ENCODE peak calls at places on chromosomes 7 and 10, in nine cellular contexts. C is brain microvascular endothelial cell; N is natural killer cell treated with Interleukin-12 subunit alpha and Interleukin-12 subunit beta and Interleukin-15 and Interleukin-18, amount 100 ng/mL, for 72 hours; P is globus pallidus; W is GM19239; K is H54; H is NCI-H1092 treated with DMSO at 0.1 percent for 48 hours; D is HuH-7.5; U is right lobe of liver. Q is an unnamed sample.

GRCh38 chr7:119706608-119707007 is 566.4 kb upstream of the KCND2 start:
- DNase-seq in U (no peak), P (no peak), D (no peak), K (no peak), C (no peak), H (no peak), N (no peak), W (no peak), Q (no peak)

GRCh38 chr10:25245171-25245570 is 70.4 kb downstream of the GPR158 start:
- DNase-seq in U (no peak), W (no peak), C (no peak), P (no peak), N (no peak), D (no peak), K (no peak), H (no peak), Q (no peak)

GRCh38 chr7:43700059-43700501 is 29.2 kb downstream of the COA1 start:
- DNase-seq in K (no peak), D (no peak), N (no peak), P (peak; percentile 74), U (no peak), C (no peak), H (peak; percentile 51), W (peak; percentile 22), Q (peak; percentile 40)

GRCh38 chr10:19412531-19412930 is 363.9 kb downstream of the MALRD1 start:
- DNase-seq in W (no peak), P (peak; percentile 24), U (no peak), D (no peak), N (no peak), H (no peak), K (no peak), C (peak; percentile 34), Q (peak; percentile 5)

GRCh38 chr10:101506829-101507228 is 81.2 kb downstream of the POLL start:
- DNase-seq in C (no peak), W (no peak), K (no peak), D (no peak), H (no peak), N (no peak), U (no peak), P (no peak), Q (no peak)

GRCh38 chr7:122143376-122143750 is 686 bp downstream of the AASS start:
- DNase-seq in W (no peak), P (peak; percentile 27), K (no peak), C (peak; percentile 9), N (no peak), U (no peak), D (peak; percentile 9), H (no peak), Q (no peak)

GRCh38 chr10:22824984-22825383 is 102.9 kb upstream of the ARMC3 start:
- DNase-seq in P (no peak), D (no peak), H (no peak), C (peak; percentile 63), K (peak; percentile 40), U (no peak), N (no peak), W (no peak), Q (no peak)

GRCh38 chr10:49615213-49615612 is 1.4 kb downstream of the CHAT start:
- DNase-seq in D (no peak), W (no peak), N (no peak), U (peak; percentile 29), C (no peak), H (no peak), P (no peak), K (no peak), Q (no peak)

GRCh38 chr7:2760098-2760889 is 72.3 kb downstream of the AMZ1 start:
- DNase-seq in H (peak; percentile 77), K (peak; percentile 74), W (no peak), U (no peak), C (peak; percentile 53), D (peak; percentile 67), N (no peak), P (peak; percentile 46), Q (no peak)

GRCh38 chr7:157650801-157651200 is 314.0 kb downstream of the DNAJB6 start:
- DNase-seq in D (no peak), P (no peak), K (no peak), H (no peak), C (no peak), W (no peak), N (peak; percentile 29), U (no peak), Q (no peak)

GRCh38 chr7:68697821-68698280 is 900.4 kb upstream of the AUTS2 start:
- DNase-seq in C (no peak), D (no peak), N (no peak), K (no peak), U (no peak), W (no peak), P (no peak), H (no peak), Q (peak; percentile 73)

GRCh38 chr10:97628228-97628627 is 5.1 kb downstream of the MORN4 start:
- DNase-seq in N (no peak), P (no peak), W (no peak), H (no peak), K (no peak), U (no peak), D (no peak), C (no peak), Q (no peak)

GRCh38 chr10:49611166-49611814 is 1.2 kb downstream of the SLC18A3 start:
- DNase-seq in D (no peak), W (no peak), C (no peak), N (no peak), H (no peak), U (peak; percentile 48), P (no peak), K (no peak), Q (no peak)

GRCh38 chr10:34091796-34092195 is 723.3 kb downstream of the PARD3 start:
- DNase-seq in U (no peak), H (no peak), P (no peak), D (no peak), N (no peak), K (no peak), W (no peak), C (no peak), Q (no peak)

GRCh38 chr10:64115913-64116643 is 594.9 kb downstream of the REEP3 start:
- DNase-seq in H (peak; percentile 2), P (peak; percentile 51), W (no peak), C (peak; percentile 28), D (peak; percentile 13), U (no peak), K (no peak), N (no peak), Q (no peak)

GRCh38 chr10:10734356-10735064 is 283.2 kb upstream of the CELF2 start:
- DNase-seq in D (no peak), N (no peak), W (no peak), H (no peak), U (no peak), P (peak; percentile 7), C (no peak), K (no peak), Q (no peak)

Q was measured in skeletal muscle cell.